ENCODE peak calls at places on chromosomes 1 and 21, in four cellular contexts. W is IMR-90, B is H9, Y is H1. R is an unnamed sample.

GRCh38 chr21:34598931-34599400 is 15.9 kb downstream of the RCAN1 start:
- DNase-seq in W (peak), Y (no peak), B (no peak), R (no peak)

GRCh38 chr1:23422313-23422877 is 2.2 kb downstream of the TCEA3 start:
- DNase-seq in Y (no peak), B (no peak), W (peak), R (no peak)

GRCh38 chr1:27166351-27166802 is 11.5 kb upstream of the SLC9A1 start:
- DNase-seq in Y (no peak), B (no peak), W (peak), R (no peak)

GRCh38 chr1:63807063-63807462 is 33.2 kb downstream of the ROR1 start:
- DNase-seq in W (no peak), Y (no peak), B (no peak), R (no peak)

GRCh38 chr1:9537863-9538668 is 1.2 kb upstream of the SLC25A33 start:
- DNase-seq in W (no peak), Y (no peak), B (no peak), R (no peak)

GRCh38 chr1:168751195-168751650 is 22.2 kb upstream of the DPT start:
- DNase-seq in W (no peak), B (no peak), Y (no peak), R (peak)

GRCh38 chr1:92217721-92218120 is at the start of gene C1orf146:
- DNase-seq in B (no peak), Y (no peak), W (no peak), R (no peak)

GRCh38 chr1:17028662-17029188 is 17.0 kb upstream of the ATP13A2 start:
- DNase-seq in W (no peak), Y (no peak), B (no peak), R (no peak)

GRCh38 chr1:25487628-25488027 is 55.8 kb upstream of the LDLRAP1 start:
- DNase-seq in W (no peak), Y (no peak), B (no peak), R (no peak)

GRCh38 chr21:29394051-29394450 is 95.3 kb downstream of the BACH1 start:
- DNase-seq in Y (no peak), B (no peak), W (peak), R (no peak)

GRCh38 chr1:15090373-15090772 is 63.2 kb upstream of the TMEM51 start:
- DNase-seq in Y (peak), B (peak), W (no peak), R (peak)

GRCh38 chr1:15095492-15095867 is 58.1 kb upstream of the TMEM51 start:
- DNase-seq in B (no peak), Y (no peak), W (no peak), R (no peak)

GRCh38 chr1:15094719-15095491 is 58.6 kb upstream of the TMEM51 start:
- DNase-seq in B (no peak), W (no peak), Y (no peak), R (no peak)

GRCh38 chr1:15096293-15096692 is 57.3 kb upstream of the TMEM51 start:
- DNase-seq in Y (no peak), W (no peak), B (no peak), R (no peak)

DNA sequence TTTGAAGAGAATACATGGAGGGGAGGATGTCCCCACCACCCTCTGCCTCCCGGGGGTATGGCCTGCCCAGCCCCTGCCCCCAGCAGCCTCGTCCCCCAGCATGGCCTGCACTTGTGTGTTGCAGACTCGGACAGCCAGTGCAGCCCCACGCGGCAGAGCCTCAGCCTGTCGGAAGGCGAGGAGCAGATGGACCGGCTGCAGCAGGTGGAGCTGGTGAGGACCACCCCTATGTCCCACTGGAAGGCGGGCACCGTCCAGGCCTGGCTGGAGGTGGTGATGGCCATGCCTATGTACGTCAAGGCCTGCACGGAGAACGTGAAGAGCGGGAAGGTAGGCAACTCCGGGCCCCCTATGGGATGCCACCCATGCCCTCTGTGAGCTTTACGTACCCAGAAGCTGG is 59.5 kb upstream of the TMEM51 start:
- DNase-seq in W (no peak), Y (no peak), B (no peak), R (no peak)
- H4K91ac ChIP-seq in W (no peak), Y (no peak), B (no peak), R (peak)

GRCh38 chr1:32715901-32716311 is 13.3 kb upstream of the SYNC start:
- DNase-seq in W (no peak), B (no peak), Y (no peak), R (no peak)
- H4K8ac ChIP-seq in W (no peak), B (no peak), Y (peak), R (no peak)

DNA sequence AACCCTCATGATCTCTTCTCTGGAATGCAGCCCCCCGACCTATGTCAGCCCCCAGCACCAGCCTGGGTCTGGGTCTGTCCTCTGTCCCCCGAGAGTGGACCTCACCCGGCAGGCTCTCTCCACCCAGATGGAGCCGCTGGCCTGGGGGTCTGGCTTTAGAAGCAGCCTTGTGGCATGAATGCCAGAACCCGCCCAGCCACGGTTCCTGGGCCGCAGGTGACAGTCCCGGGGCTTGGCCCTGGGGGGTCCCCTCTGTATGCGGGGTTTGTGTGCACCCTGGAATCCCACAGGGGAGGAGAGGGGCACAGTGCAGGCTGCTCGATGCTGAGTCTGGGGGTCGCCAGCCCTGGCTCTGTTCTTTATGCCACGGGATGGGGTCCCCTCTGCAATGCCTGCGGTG is 96.0 kb upstream of the ACTRT2 start:
- DNase-seq in B (no peak), W (no peak), Y (no peak), R (no peak)
- H4K91ac ChIP-seq in B (no peak), W (no peak), Y (no peak), R (no peak)

GRCh38 chr1:245161866-245162265 is 7.1 kb downstream of the KIF26B start:
- DNase-seq in Y (no peak), W (no peak), B (no peak), R (no peak)

GRCh38 chr1:245169391-245169790 is 14.6 kb downstream of the KIF26B start:
- DNase-seq in W (no peak), Y (no peak), B (no peak), R (no peak)

GRCh38 chr1:245168921-245169320 is 14.1 kb downstream of the KIF26B start:
- DNase-seq in Y (no peak), W (no peak), B (no peak), R (no peak)

GRCh38 chr1:245168090-245168489 is 13.3 kb downstream of the KIF26B start:
- DNase-seq in B (no peak), Y (no peak), W (no peak), R (no peak)

GRCh38 chr1:245166471-245166885 is 11.7 kb downstream of the KIF26B start:
- DNase-seq in W (peak), Y (no peak), B (no peak), R (no peak)
- H4K8ac ChIP-seq in W (peak), Y (no peak), B (no peak), R (no peak)

GRCh38 chr1:88753506-88753905 is 69.4 kb downstream of the PKN2 start:
- DNase-seq in W (no peak), B (peak), Y (no peak), R (no peak)
- H4K91ac ChIP-seq in W (no peak), B (no peak), Y (no peak), R (no peak)